ENCODE peak calls at places on chromosomes 11 and 22, in four cellular contexts. One of them, this sample, is unnamed. For H3K79me2, the result is how much of the 10 kb centered on the place peaks cover.

GRCh38 chr11:120028181-120028935 is 109.6 kb downstream of the TRIM29 start:
- DNase-seq in trophoblast cell: no peak
- DNase-seq in mesendoderm: no peak
- DNase-seq in H1: peak
- DNase-seq in this sample: peak

GRCh38 chr11:69647349-69647748 is 6.4 kb downstream of the CCND1 start:
- DNase-seq in trophoblast cell: no peak
- DNase-seq in mesendoderm: no peak
- DNase-seq in H1: no peak
- DNase-seq in this sample: no peak

GRCh38 chr11:88178211-88178610 is 3.0 kb upstream of the RAB38 start:
- DNase-seq in trophoblast cell: no peak
- DNase-seq in mesendoderm: no peak
- DNase-seq in H1: no peak
- DNase-seq in this sample: no peak

GRCh38 chr11:134481135-134481534 is 69.1 kb upstream of the B3GAT1 start:
- DNase-seq in trophoblast cell: no peak
- DNase-seq in mesendoderm: no peak
- DNase-seq in H1: no peak
- DNase-seq in this sample: peak

GRCh38 chr11:60786811-60787567 is 1.9 kb downstream of the MS4A10 start:
- DNase-seq in trophoblast cell: no peak
- DNase-seq in mesendoderm: no peak
- DNase-seq in H1: no peak
- DNase-seq in this sample: no peak

GRCh38 chr11:77823775-77824174 is 2.8 kb downstream of the AAMDC start:
- DNase-seq in trophoblast cell: peak
- DNase-seq in mesendoderm: no peak
- DNase-seq in H1: no peak
- DNase-seq in this sample: no peak

GRCh38 chr11:110134120-110134519 is 40.9 kb downstream of the ZC3H12C start:
- DNase-seq in trophoblast cell: no peak
- DNase-seq in mesendoderm: no peak
- DNase-seq in H1: no peak
- DNase-seq in this sample: no peak

GRCh38 chr11:68383976-68384501 is 71.6 kb downstream of the LRP5 start:
- DNase-seq in trophoblast cell: peak
- DNase-seq in mesendoderm: peak
- DNase-seq in H1: peak
- DNase-seq in this sample: peak

GRCh38 chr22:19981171-19981960 is 35.3 kb downstream of the ARVCF start:
- DNase-seq in trophoblast cell: no peak
- DNase-seq in mesendoderm: no peak
- DNase-seq in H1: no peak
- DNase-seq in this sample: no peak

GRCh38 chr11:10597877-10598341 is 29.4 kb upstream of the LYVE1 start:
- DNase-seq in trophoblast cell: peak
- DNase-seq in mesendoderm: no peak
- DNase-seq in H1: no peak
- DNase-seq in this sample: no peak

GRCh38 chr11:64347171-64347867 is 7.3 kb downstream of the CCDC88B start:
- DNase-seq in trophoblast cell: no peak
- DNase-seq in mesendoderm: no peak
- DNase-seq in H1: no peak
- DNase-seq in this sample: no peak

GRCh38 chr11:111326824-111327223 is 28.5 kb downstream of the POU2AF3 start:
- DNase-seq in trophoblast cell: peak
- DNase-seq in mesendoderm: no peak
- DNase-seq in H1: no peak
- DNase-seq in this sample: no peak

GRCh38 chr11:134266841-134267251 is 9.3 kb upstream of the GLB1L3 start:
- DNase-seq in trophoblast cell: peak
- DNase-seq in mesendoderm: peak
- DNase-seq in H1: no peak
- DNase-seq in this sample: no peak

GRCh38 chr11:34599406-34599901 is 21.4 kb upstream of the EHF start:
- DNase-seq in trophoblast cell: no peak
- DNase-seq in mesendoderm: no peak
- DNase-seq in H1: no peak
- DNase-seq in this sample: no peak

GRCh38 chr22:46775789-46776485 is 13.5 kb downstream of the TBC1D22A start:
- DNase-seq in trophoblast cell: no peak
- DNase-seq in mesendoderm: no peak
- DNase-seq in H1: no peak
- DNase-seq in this sample: no peak

GRCh38 chr11:126978911-126979310 is 21.7 kb downstream of the KIRREL3 start:
- DNase-seq in trophoblast cell: no peak
- DNase-seq in mesendoderm: no peak
- DNase-seq in H1: no peak
- DNase-seq in this sample: no peak

GRCh38 chr11:71483689-71484088 is 30.7 kb downstream of the NADSYN1 start:
- DNase-seq in trophoblast cell: no peak
- DNase-seq in mesendoderm: no peak
- DNase-seq in H1: no peak
- DNase-seq in this sample: no peak

GRCh38 chr11:61924016-61924360 is 6.6 kb upstream of the RAB3IL1 start:
- DNase-seq in trophoblast cell: no peak
- DNase-seq in mesendoderm: no peak
- DNase-seq in H1: no peak
- DNase-seq in this sample: no peak

GRCh38 chr22:35705141-35705540 is 12.5 kb upstream of the APOL5 start:
- DNase-seq in trophoblast cell: peak
- DNase-seq in mesendoderm: no peak
- DNase-seq in H1: no peak
- DNase-seq in this sample: no peak

GRCh38 chr11:67099841-67100324 is 19.2 kb upstream of the KDM2A start:
- DNase-seq in trophoblast cell: no peak
- DNase-seq in mesendoderm: no peak
- DNase-seq in H1: no peak
- DNase-seq in this sample: no peak

GRCh38 chr11:109914809-109915653 is 178.2 kb upstream of the ZC3H12C start:
- DNase-seq in trophoblast cell: peak
- DNase-seq in mesendoderm: no peak
- DNase-seq in H1: no peak
- DNase-seq in this sample: no peak

GRCh38 chr22:44403166-44403565 is 90.4 kb upstream of the SHISAL1 start:
- DNase-seq in trophoblast cell: no peak
- DNase-seq in mesendoderm: no peak
- DNase-seq in H1: no peak
- DNase-seq in this sample: peak

GRCh38 chr11:133906241-133906640 is 50.5 kb downstream of the IGSF9B start:
- DNase-seq in trophoblast cell: no peak
- DNase-seq in mesendoderm: no peak
- DNase-seq in H1: no peak
- DNase-seq in this sample: no peak

GRCh38 chr11:27397619-27398412 is 34.8 kb upstream of the CCDC34 start:
- DNase-seq in trophoblast cell: peak
- DNase-seq in mesendoderm: no peak
- DNase-seq in H1: no peak
- DNase-seq in this sample: no peak

GRCh38 chr11:16862733-16863132 is 124.3 kb downstream of the C11orf58 start:
- DNase-seq in trophoblast cell: peak
- DNase-seq in mesendoderm: no peak
- DNase-seq in H1: no peak
- DNase-seq in this sample: no peak

GRCh38 chr22:27074016-27074415 is 416.6 kb downstream of the MIAT start:
- DNase-seq in trophoblast cell: no peak
- DNase-seq in mesendoderm: no peak
- DNase-seq in H1: no peak
- DNase-seq in this sample: no peak

GRCh38 chr11:23688835-23689234 is 808.0 kb upstream of the LUZP2 start:
- DNase-seq in trophoblast cell: no peak
- DNase-seq in mesendoderm: peak
- DNase-seq in H1: no peak
- DNase-seq in this sample: no peak

GRCh38 chr11:65301491-65302329 is 13.0 kb upstream of the CDC42EP2 start:
- DNase-seq in trophoblast cell: peak
- DNase-seq in mesendoderm: peak
- DNase-seq in H1: peak
- DNase-seq in this sample: peak

GRCh38 chr11:18384157-18384641 is 10.2 kb upstream of the LDHA start:
- DNase-seq in trophoblast cell: peak
- DNase-seq in mesendoderm: peak
- DNase-seq in H1: no peak
- DNase-seq in this sample: no peak

GRCh38 chr11:7314811-7315604 is 63.3 kb downstream of the SYT9 start:
- DNase-seq in trophoblast cell: no peak
- DNase-seq in mesendoderm: peak
- DNase-seq in H1: no peak
- DNase-seq in this sample: no peak

GRCh38 chr22:38700271-38700788 is 413 bp downstream of the JOSD1 start:
- DNase-seq in trophoblast cell: peak
- DNase-seq in mesendoderm: peak
- DNase-seq in H1: no peak
- DNase-seq in this sample: no peak
- H3K79me2 ChIP-seq in trophoblast cell: under half
- H3K79me2 ChIP-seq in mesendoderm: under half
- H3K79me2 ChIP-seq in H1: under half
- H3K79me2 ChIP-seq in this sample: under half

GRCh38 chr11:13984616-13985474 is 22.3 kb downstream of the SPON1 start:
- DNase-seq in trophoblast cell: peak
- DNase-seq in mesendoderm: no peak
- DNase-seq in H1: no peak
- DNase-seq in this sample: no peak

DNA sequence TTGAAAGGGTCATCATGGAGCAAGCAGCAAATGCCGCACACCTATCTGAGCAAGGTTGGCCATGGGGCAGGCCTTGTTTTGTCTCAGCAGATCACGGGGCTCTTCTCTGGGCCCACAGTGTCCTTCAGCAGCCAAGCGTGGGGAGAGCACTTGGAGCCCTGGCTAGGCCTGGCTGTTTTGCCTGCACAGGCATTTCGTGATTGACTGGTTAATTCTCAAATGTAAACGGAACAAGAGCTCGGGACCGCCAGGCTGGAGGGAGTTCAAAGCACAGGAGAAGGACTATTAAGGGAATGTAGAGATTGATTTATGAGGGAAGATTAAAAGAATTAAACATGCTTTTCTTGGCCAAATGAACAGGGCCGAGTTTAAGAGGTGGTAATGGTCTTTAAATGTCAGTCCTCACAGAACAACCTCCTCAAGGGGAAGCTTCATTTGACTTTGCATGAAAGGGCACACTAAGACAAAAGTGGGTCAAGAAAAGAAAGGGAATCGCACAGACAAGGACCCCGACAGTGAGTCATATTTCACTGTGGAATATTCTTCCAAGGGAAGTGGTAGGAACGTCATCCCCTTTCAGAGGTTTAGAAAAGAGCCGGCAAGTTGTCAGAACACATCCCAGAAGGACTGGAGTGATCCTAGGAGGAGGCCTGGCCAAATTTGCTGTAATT is 20.7 kb downstream of the SPON1 start:
- DNase-seq in trophoblast cell: no peak
- DNase-seq in mesendoderm: no peak
- DNase-seq in H1: no peak
- DNase-seq in this sample: no peak
- H3K4ac ChIP-seq in trophoblast cell: no peak
- H3K4ac ChIP-seq in mesendoderm: no peak
- H3K4ac ChIP-seq in H1: no peak
- H3K4ac ChIP-seq in this sample: no peak

GRCh38 chr22:37022483-37023337 is 3.2 kb downstream of the MPST start:
- DNase-seq in trophoblast cell: no peak
- DNase-seq in mesendoderm: no peak
- DNase-seq in H1: no peak
- DNase-seq in this sample: no peak

GRCh38 chr22:37021710-37022482 is 2.4 kb downstream of the MPST start:
- DNase-seq in trophoblast cell: peak
- DNase-seq in mesendoderm: no peak
- DNase-seq in H1: peak
- DNase-seq in this sample: no peak

GRCh38 chr22:37019309-37020191 is at the start of the genes MPST and TST:
- DNase-seq in trophoblast cell: peak
- DNase-seq in mesendoderm: peak
- DNase-seq in H1: peak
- DNase-seq in this sample: peak

GRCh38 chr22:37020192-37020479 is 594 bp downstream of the MPST start:
- DNase-seq in trophoblast cell: peak
- DNase-seq in mesendoderm: peak
- DNase-seq in H1: no peak
- DNase-seq in this sample: no peak

DNA sequence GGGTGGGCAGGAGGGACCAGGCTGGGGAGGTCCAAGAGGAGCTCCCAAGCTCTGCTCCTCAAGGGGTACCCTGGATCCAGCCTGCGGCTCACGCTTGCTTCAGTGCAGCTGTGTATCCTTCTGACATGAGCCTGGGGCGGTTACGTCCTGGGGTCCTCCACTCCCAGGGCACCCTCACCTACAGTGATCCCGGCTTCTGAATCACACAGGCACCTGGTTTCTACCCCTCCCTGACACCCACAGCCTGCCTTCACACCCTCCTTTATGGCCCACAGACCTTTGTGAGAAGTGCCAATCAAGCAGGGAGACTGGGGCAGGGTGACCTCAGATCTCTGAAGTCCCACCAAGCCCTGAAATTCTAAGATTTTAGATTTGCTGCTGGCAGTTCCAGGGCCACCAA is 1.5 kb downstream of the MPST start:
- DNase-seq in trophoblast cell: no peak
- DNase-seq in mesendoderm: no peak
- DNase-seq in H1: no peak
- DNase-seq in this sample: no peak
- H3K79me2 ChIP-seq in trophoblast cell: under half
- H3K79me2 ChIP-seq in mesendoderm: under half
- H3K79me2 ChIP-seq in H1: under half
- H3K79me2 ChIP-seq in this sample: under half

DNA sequence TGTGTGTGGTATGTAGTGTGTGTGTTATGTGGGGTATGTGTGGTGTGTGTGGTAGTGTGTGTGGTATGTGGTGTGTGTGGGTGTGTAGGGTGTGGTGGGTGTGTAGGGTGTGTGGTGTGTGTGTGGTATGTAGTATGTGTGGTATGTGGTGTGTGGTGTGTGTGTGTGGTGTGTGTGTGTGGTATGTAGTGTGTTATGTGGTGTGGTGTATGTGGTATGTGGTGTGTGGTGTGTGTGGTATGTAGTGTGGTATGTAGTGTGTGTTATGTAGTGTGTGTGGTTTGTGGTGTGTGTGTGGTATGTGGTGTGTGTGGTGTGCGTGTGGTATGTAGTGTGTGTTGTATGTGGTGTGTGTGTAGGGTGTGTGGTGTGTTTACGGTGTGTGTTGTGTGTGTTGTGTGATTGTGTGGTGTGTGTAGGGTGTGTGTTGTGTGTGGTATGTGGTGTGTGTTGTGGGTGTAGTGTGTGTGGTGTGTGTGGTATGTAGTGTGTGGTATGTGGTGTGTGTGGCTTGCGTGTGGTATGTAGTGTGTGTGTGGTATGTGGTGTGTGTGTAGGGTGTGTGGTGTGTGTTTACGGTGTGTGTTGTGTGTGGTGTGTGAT is 4.2 kb upstream of the PPP6R2 start:
- DNase-seq in trophoblast cell: no peak
- DNase-seq in mesendoderm: no peak
- DNase-seq in H1: no peak
- DNase-seq in this sample: no peak
- H3K4ac ChIP-seq in trophoblast cell: no peak
- H3K4ac ChIP-seq in mesendoderm: no peak
- H3K4ac ChIP-seq in H1: peak
- H3K4ac ChIP-seq in this sample: no peak

GRCh38 chr22:42611076-42611475 is 3.6 kb downstream of the POLDIP3 start:
- DNase-seq in trophoblast cell: no peak
- DNase-seq in mesendoderm: no peak
- DNase-seq in H1: no peak
- DNase-seq in this sample: no peak
- H3K79me2 ChIP-seq in trophoblast cell: under half
- H3K79me2 ChIP-seq in mesendoderm: half or more
- H3K79me2 ChIP-seq in H1: half or more
- H3K79me2 ChIP-seq in this sample: under half

This sample was measured in H9.